ENCODE peak calls at places on chromosomes 6 and 20, in four cellular contexts. Y is HFFc6; W is central memory CD8-positive, alpha-beta T cell; U is right atrium auricular region. F is an unnamed sample.

GRCh38 chr6:159007510-159007909 is 7.5 kb upstream of the RSPH3 start:
- DNase-seq in Y (no peak), W (no peak), U (no peak), F (no peak)

GRCh38 chr20:43911066-43911465 is 3.6 kb upstream of the TOX2 start:
- DNase-seq in Y (peak), W (no peak), U (no peak), F (peak)

GRCh38 chr6:31712296-31712695 is 2.9 kb upstream of the LY6G6D start:
- DNase-seq in Y (no peak), W (no peak), U (no peak), F (no peak)

GRCh38 chr20:49989234-49990065 is 6.7 kb downstream of the SNAI1 start:
- DNase-seq in Y (peak), W (no peak), U (peak), F (peak)

GRCh38 chr6:31308050-31308844 is 36.4 kb upstream of the HLA-C start:
- DNase-seq in Y (no peak), W (peak), U (no peak), F (no peak)

GRCh38 chr6:103983860-103984259 is 875.9 kb downstream of the HACE1 start:
- DNase-seq in Y (no peak), W (no peak), U (no peak), F (no peak)

GRCh38 chr6:116099036-116099435 is 1.6 kb upstream of the NT5DC1 start:
- DNase-seq in Y (no peak), W (no peak), U (no peak), F (no peak)

GRCh38 chr6:110325197-110325596 is 33.0 kb downstream of the METTL24 start:
- DNase-seq in Y (peak), W (no peak), U (no peak), F (peak)

GRCh38 chr6:93165850-93166249 is 253.5 kb downstream of the EPHA7 start:
- DNase-seq in Y (no peak), W (no peak), U (no peak), F (no peak)

GRCh38 chr20:33568378-33569289 is 78.7 kb downstream of the CBFA2T2 start:
- DNase-seq in Y (no peak), W (no peak), U (no peak), F (no peak)